ENCODE peak calls at places on chromosomes 4 and X, in seven cellular contexts. R is dorsolateral prefrontal cortex; A is lower lobe of right lung; V is GM23248; X is CD8-positive, alpha-beta memory T cell; U is Peyer's patch; E is CD4-positive, alpha-beta T cell. D is an unnamed sample.

GRCh38 chr4:116953947-116954346 is 131.4 kb downstream of the TRAM1L1 start:
- DNase-seq in E (no peak), V (no peak), U (no peak), A (no peak), X (no peak), R (no peak), D (no peak)

GRCh38 chr4:110620352-110621327 is 2.2 kb downstream of the PITX2 start:
- DNase-seq in U (peak; percentile 72), V (no peak), X (no peak), A (no peak), R (no peak), E (no peak), D (no peak)

GRCh38 chr4:165394275-165394674 is 15.5 kb downstream of the CPE start:
- DNase-seq in U (no peak), E (no peak), X (no peak), R (no peak), V (peak; percentile 80), A (no peak), D (no peak)

GRCh38 chrX:87679849-87680248 is 162.2 kb downstream of the KLHL4 start:
- DNase-seq in U (no peak), V (no peak), A (no peak), E (no peak), X (no peak), R (no peak), D (no peak)

GRCh38 chrX:110442631-110443030 is 84.0 kb downstream of the RTL9 start:
- DNase-seq in E (no peak), X (no peak), U (no peak), A (no peak), R (no peak), V (peak; percentile 56), D (no peak)

GRCh38 chrX:53321943-53322497 is 40.6 kb upstream of the IQSEC2 start:
- DNase-seq in A (no peak), U (no peak), X (no peak), R (no peak), V (no peak), E (no peak), D (no peak)

GRCh38 chrX:106404512-106404911 is 207.3 kb upstream of the RADX start:
- DNase-seq in A (no peak), U (no peak), X (no peak), R (no peak), E (no peak), V (no peak), D (no peak)

GRCh38 chr4:152860057-152860456 is 76.1 kb upstream of the FHDC1 start:
- DNase-seq in V (no peak), A (no peak), U (no peak), R (no peak), X (no peak), E (no peak), D (no peak)

GRCh38 chr4:14465498-14465897 is 536.8 kb upstream of the CPEB2 start:
- DNase-seq in R (no peak), E (no peak), X (no peak), V (no peak), U (no peak), A (no peak), D (no peak)

GRCh38 chrX:9884031-9884779 is 83.0 kb upstream of the CLDN34 start:
- DNase-seq in U (no peak), V (no peak), X (no peak), E (no peak), R (no peak), A (no peak), D (no peak)

GRCh38 chr4:121824950-121825349 is 1.3 kb upstream of the CCNA2 start:
- DNase-seq in V (peak; percentile 9), A (no peak), R (no peak), E (no peak), X (no peak), U (no peak), D (no peak)

GRCh38 chr4:129428454-129428853 is 332.5 kb downstream of the C4orf33 start:
- DNase-seq in E (no peak), A (no peak), U (no peak), X (no peak), R (no peak), V (no peak), D (no peak)

GRCh38 chrX:68685722-68686683 is 38.5 kb downstream of the STARD8 start:
- DNase-seq in U (no peak), A (peak; percentile 58), X (no peak), V (peak; percentile 67), E (peak; percentile 1), R (no peak), D (peak; percentile 63)

GRCh38 chr4:56434599-56435000 is 815 bp downstream of the PPAT start:
- DNase-seq in V (peak; percentile 83), A (peak; percentile 71), R (peak; percentile 49), E (no peak), U (no peak), X (no peak), D (no peak)

GRCh38 chrX:103063191-103063845 is 653 bp downstream of the BEX1 start:
- DNase-seq in X (no peak), U (no peak), R (peak; percentile 36), V (peak; percentile 60), E (no peak), A (no peak), D (no peak)

GRCh38 chr4:835148-836002 is 9.4 kb upstream of the CPLX1 start:
- DNase-seq in R (no peak), E (no peak), X (no peak), U (no peak), A (peak; percentile 57), V (no peak), D (no peak)

GRCh38 chrX:120769576-120770341 is 105.9 kb downstream of the CT47B1 start:
- DNase-seq in R (no peak), X (no peak), U (no peak), V (peak; percentile 75), A (no peak), E (no peak), D (no peak)

GRCh38 chrX:124212622-124213021 is 119.8 kb upstream of the TEX13D start:
- DNase-seq in U (no peak), R (no peak), X (no peak), A (no peak), E (no peak), V (no peak), D (no peak)

GRCh38 chrX:20393944-20394343 is 127.2 kb upstream of the RPS6KA3 start:
- DNase-seq in A (no peak), X (no peak), U (no peak), V (peak; percentile 34), R (no peak), E (no peak), D (no peak)

GRCh38 chr4:137664055-137664405 is 131.7 kb upstream of the PCDH18 start:
- DNase-seq in E (no peak), A (no peak), U (no peak), V (peak; percentile 75), R (no peak), X (no peak), D (no peak)

GRCh38 chr4:71711044-71711984 is 72.6 kb downstream of the GC start:
- DNase-seq in A (no peak), E (no peak), R (no peak), U (no peak), X (no peak), V (no peak), D (no peak)

GRCh38 chr4:116599859-116600258 is 485.5 kb downstream of the TRAM1L1 start:
- DNase-seq in U (no peak), X (no peak), E (no peak), A (peak; percentile 37), R (no peak), V (no peak), D (no peak)

GRCh38 chrX:1914606-1915365 is 299.9 kb downstream of the ASMT start:
- DNase-seq in U (no peak), X (no peak), A (no peak), E (no peak), V (no peak), R (no peak), D (no peak)

GRCh38 chr4:89001647-89002518 is 55.1 kb downstream of the FAM13A start:
- DNase-seq in V (no peak), A (no peak), R (no peak), U (no peak), X (no peak), E (no peak), D (no peak)

GRCh38 chr4:7759221-7759620 is 180.4 kb downstream of the AFAP1 start:
- DNase-seq in A (peak; percentile 63), E (peak; percentile 66), R (no peak), V (no peak), U (no peak), X (peak; percentile 40), D (no peak)

GRCh38 chr4:95979961-95980876 is 140.3 kb downstream of the PDHA2 start:
- DNase-seq in X (no peak), E (no peak), A (no peak), U (no peak), R (no peak), V (no peak), D (no peak)

GRCh38 chr4:158895797-158896442 is 127.1 kb downstream of the FNIP2 start:
- DNase-seq in E (no peak), V (no peak), X (no peak), U (no peak), A (no peak), R (no peak), D (no peak)

DNA sequence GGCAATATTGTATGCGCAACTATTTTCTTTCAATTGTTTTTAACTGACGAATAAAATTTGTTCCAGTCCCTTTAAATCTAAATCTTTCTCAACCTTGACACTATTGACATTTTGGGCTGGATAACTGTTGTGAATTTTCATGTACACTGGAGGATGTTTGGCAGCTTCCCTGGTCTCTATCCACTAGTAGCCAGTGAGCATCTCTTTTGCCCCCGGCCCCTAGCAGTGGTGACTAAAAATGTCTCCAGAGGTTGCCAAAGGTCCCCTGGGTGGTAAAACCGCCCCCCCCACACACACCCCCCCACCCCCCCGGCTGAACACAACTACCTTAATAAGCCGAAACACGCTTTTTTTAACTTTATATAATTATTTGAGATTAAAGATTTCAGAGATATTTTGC is 514 bp downstream of the FANCB start:
- DNase-seq in U (no peak), A (no peak), R (no peak), V (peak; percentile 16), E (no peak), X (no peak), D (no peak)
- H3K27ac ChIP-seq in U (no peak overlapping the region), A (peak overlapping the region; percentile 81), R (no peak overlapping the region), V (no peak overlapping the region), E (no peak overlapping the region), X (peak overlapping the region; percentile 69), D (peak overlapping the region; percentile 80)

GRCh38 chr4:86338521-86338920 is 21.3 kb downstream of the MAPK10 start:
- DNase-seq in X (no peak), R (no peak), V (peak; percentile 43), U (no peak), E (no peak), A (no peak), D (no peak)
- H3K27ac ChIP-seq in X (no peak overlapping the region), R (no peak overlapping the region), V (peak overlapping the region; percentile 57), U (no peak overlapping the region), E (no peak overlapping the region), A (no peak overlapping the region), D (peak overlapping the region; percentile 75)

GRCh38 chr4:45120163-45120562 is 393.8 kb upstream of the GNPDA2 start:
- DNase-seq in R (no peak), A (no peak), V (no peak), E (no peak), U (no peak), X (no peak), D (no peak)
- H3K27ac ChIP-seq in R (no peak overlapping the region), A (no peak overlapping the region), V (no peak overlapping the region), E (no peak overlapping the region), U (no peak overlapping the region), X (no peak overlapping the region), D (no peak overlapping the region)

DNA sequence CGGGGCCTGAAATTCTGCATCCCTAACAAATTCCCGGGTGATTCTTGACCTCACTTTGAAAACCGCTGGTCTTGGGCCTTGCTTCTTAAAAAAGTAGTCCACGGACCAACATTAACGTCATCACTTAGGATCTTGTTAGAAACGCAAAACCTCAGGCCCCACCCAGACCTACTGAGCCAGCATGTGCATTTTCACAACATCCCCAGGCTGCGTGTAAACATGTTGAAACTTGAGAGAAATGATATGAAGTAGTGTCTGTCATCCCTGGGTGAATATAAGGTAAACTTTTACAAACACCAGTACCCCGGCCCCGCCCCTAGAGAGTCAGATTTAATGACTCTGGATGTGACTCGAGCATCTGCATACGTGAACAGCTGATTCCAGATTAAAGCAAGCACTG is 33.7 kb downstream of the SORBS2 start:
- DNase-seq in U (no peak), E (no peak), X (no peak), V (no peak), R (no peak), A (no peak), D (no peak)
- H3K27ac ChIP-seq in U (no peak overlapping the region), E (no peak overlapping the region), X (no peak overlapping the region), V (no peak overlapping the region), R (no peak overlapping the region), A (no peak overlapping the region), D (no peak overlapping the region)

D was measured in uterus.